ENCODE peak calls at places on chromosomes 13 and 19, in six cellular contexts. I, V, T, Y, E and M are unnamed samples.

GRCh38 chr13:112342841-112343361 is 33.3 kb upstream of the SPACA7 start:
- DNase-seq in E (no peak), T (no peak), I (no peak), V (no peak), Y (no peak), M (no peak)

GRCh38 chr13:37442996-37443395 is 155.6 kb downstream of the POSTN start:
- DNase-seq in E (peak), Y (peak), V (no peak), T (no peak), I (no peak), M (peak)

GRCh38 chr19:37876047-37876446 is 30.3 kb downstream of the WDR87 start:
- DNase-seq in T (no peak), E (no peak), V (no peak), Y (no peak), I (no peak), M (no peak)

GRCh38 chr13:20311022-20311421 is 78.9 kb upstream of the GJB6 start:
- DNase-seq in E (no peak), T (no peak), V (no peak), I (no peak), Y (no peak), M (no peak)

GRCh38 chr13:62846302-62846701 is 1430.7 kb upstream of the PCDH20 start:
- DNase-seq in I (no peak), V (no peak), Y (peak), E (peak), T (no peak), M (no peak)

GRCh38 chr13:111623743-111624505 is 303.5 kb downstream of the TEX29 start:
- DNase-seq in I (no peak), Y (no peak), T (no peak), E (no peak), V (no peak), M (no peak)

GRCh38 chr13:97341135-97341534 is 92.8 kb upstream of the RAP2A start:
- DNase-seq in I (no peak), V (no peak), T (no peak), Y (no peak), E (no peak), M (no peak)

GRCh38 chr19:56087647-56088346 is 33.3 kb downstream of the ZNF787 start:
- DNase-seq in T (no peak), V (peak), E (no peak), I (no peak), Y (no peak), M (no peak)

GRCh38 chr13:37531054-37531453 is 67.5 kb downstream of the POSTN start:
- DNase-seq in T (no peak), I (peak), E (peak), Y (peak), V (no peak), M (peak)

GRCh38 chr19:37304190-37304883 is 66.6 kb upstream of the ZNF527 start:
- DNase-seq in E (no peak), I (no peak), T (no peak), Y (no peak), V (peak), M (no peak)

GRCh38 chr19:12272386-12272785 is 22.3 kb downstream of the ZNF44 start:
- DNase-seq in I (no peak), V (no peak), E (no peak), Y (no peak), T (no peak), M (no peak)
- H3K4me3 ChIP-seq in I (no peak), V (no peak), E (no peak), Y (no peak), T (no peak), M (no peak)

GRCh38 chr13:49956131-49956530 is 20.0 kb upstream of the SPRYD7 start:
- DNase-seq in T (no peak), Y (no peak), V (no peak), I (no peak), E (no peak), M (no peak)

GRCh38 chr13:49952168-49952567 is 16.0 kb upstream of the SPRYD7 start:
- DNase-seq in V (no peak), I (no peak), Y (no peak), E (no peak), T (no peak), M (no peak)

GRCh38 chr13:49958321-49958720 is 22.2 kb upstream of the SPRYD7 start:
- DNase-seq in I (peak), V (no peak), Y (peak), E (no peak), T (no peak), M (peak)

GRCh38 chr13:49954674-49955455 is 18.7 kb upstream of the SPRYD7 start:
- DNase-seq in I (peak), T (no peak), V (no peak), Y (no peak), E (no peak), M (peak)

DNA sequence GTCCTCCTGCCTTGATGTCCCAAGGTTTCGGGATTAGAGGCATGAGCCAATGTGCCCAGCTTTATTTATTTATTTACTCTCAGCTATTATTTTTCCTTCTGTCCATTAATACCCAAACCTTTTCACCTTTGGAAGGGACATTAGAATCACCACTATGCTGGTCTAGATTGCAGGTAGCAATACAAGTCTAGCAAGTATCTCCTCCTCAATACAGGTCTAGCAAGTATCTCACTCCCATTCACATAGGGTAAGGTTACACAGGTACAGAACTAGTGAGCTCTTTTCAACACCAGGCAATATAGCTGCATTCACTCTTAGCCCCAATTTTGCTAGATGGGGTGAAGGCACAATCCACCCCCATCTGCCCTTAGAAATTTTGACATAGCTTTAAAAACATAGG is 17.4 kb upstream of the SPRYD7 start:
- DNase-seq in E (no peak), V (no peak), I (no peak), T (no peak), Y (no peak), M (no peak)
- H3K4me3 ChIP-seq in E (no peak), V (no peak), I (no peak), T (no peak), Y (no peak), M (no peak)

GRCh38 chr19:16541526-16542044 is 652 bp downstream of the CHERP start:
- DNase-seq in V (no peak), T (no peak), I (no peak), Y (peak), E (peak), M (peak)

GRCh38 chr19:16542045-16542893 is at the start of gene CHERP:
- DNase-seq in E (peak), I (peak), Y (peak), T (peak), V (peak), M (peak)

GRCh38 chr19:16540948-16541347 is 1.3 kb downstream of the CHERP start:
- DNase-seq in Y (no peak), I (no peak), T (no peak), E (no peak), V (no peak), M (no peak)

GRCh38 chr19:16542894-16543498 is 759 bp upstream of the CHERP start:
- DNase-seq in Y (peak), T (no peak), E (peak), V (no peak), I (peak), M (peak)

DNA sequence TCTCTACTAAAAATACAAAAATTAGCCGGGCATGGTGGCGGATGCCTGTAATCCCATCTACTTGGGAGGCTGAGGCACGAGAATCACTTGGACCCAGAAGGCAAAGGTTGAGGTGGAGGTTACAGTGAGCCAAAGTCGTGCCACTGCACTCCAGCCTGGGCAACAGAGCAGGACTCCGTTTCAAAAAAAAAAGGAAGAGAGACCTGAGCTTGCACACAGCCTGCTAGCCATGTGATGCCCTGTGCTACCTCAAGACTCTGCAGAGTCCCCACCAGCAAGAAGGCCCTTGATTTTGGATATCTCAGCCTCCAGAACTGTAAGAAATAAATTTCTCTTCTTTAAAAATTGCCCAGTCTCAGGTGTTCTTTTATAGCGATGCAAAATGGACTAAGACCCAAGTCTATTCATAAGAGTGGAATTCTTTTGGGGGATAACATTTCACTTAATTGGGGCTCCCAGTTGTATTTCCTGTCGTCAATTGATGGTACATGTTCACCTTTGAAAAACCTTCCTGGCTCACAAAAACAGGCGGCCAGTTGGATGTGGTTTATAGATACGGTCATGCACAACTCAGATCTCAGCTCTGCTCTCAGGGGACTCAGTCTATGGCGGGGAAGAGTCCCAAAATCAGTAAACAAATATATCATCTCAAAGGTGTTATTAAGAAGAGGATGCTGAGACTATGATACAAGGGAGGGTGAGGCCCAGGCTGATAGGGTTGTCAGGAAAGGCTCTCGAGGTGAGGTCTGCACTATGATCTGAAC is 2.4 kb upstream of the CHERP start:
- DNase-seq in Y (no peak), E (no peak), I (no peak), T (no peak), V (no peak), M (no peak)
- H3K4me3 ChIP-seq in Y (no peak), E (no peak), I (no peak), T (no peak), V (no peak), M (no peak)

GRCh38 chr19:41577144-41577830 is 1.3 kb downstream of the CEACAM21 start:
- DNase-seq in T (no peak), Y (no peak), E (no peak), V (no peak), I (no peak), M (no peak)

GRCh38 chr19:41578886-41579285 is 2.9 kb downstream of the CEACAM21 start:
- DNase-seq in E (no peak), I (no peak), T (no peak), Y (no peak), V (no peak), M (no peak)

GRCh38 chr19:41577833-41578232 is 1.9 kb downstream of the CEACAM21 start:
- DNase-seq in T (no peak), I (no peak), E (no peak), V (no peak), Y (no peak), M (no peak)

GRCh38 chr19:41570639-41571112 is 5.3 kb upstream of the CEACAM21 start:
- DNase-seq in E (peak), T (peak), I (peak), V (peak), Y (peak), M (peak)

GRCh38 chr19:41575998-41576397 is at the start of gene CEACAM21:
- DNase-seq in I (no peak), E (no peak), T (peak), Y (no peak), V (peak), M (no peak)
- H3K4me3 ChIP-seq in I (no peak), E (no peak), T (no peak), Y (no peak), V (no peak), M (no peak)

GRCh38 chr13:73704587-73704986 is 429.6 kb downstream of the KLF12 start:
- DNase-seq in E (no peak), T (no peak), I (no peak), Y (no peak), V (no peak), M (no peak)

GRCh38 chr13:73697166-73697565 is 437.0 kb downstream of the KLF12 start:
- DNase-seq in E (no peak), Y (no peak), I (no peak), V (no peak), T (no peak), M (no peak)

GRCh38 chr13:73698859-73699258 is 435.3 kb downstream of the KLF12 start:
- DNase-seq in T (no peak), Y (peak), V (no peak), E (peak), I (no peak), M (peak)

GRCh38 chr13:73703606-73704005 is 430.6 kb downstream of the KLF12 start:
- DNase-seq in V (no peak), E (no peak), I (no peak), Y (no peak), T (no peak), M (no peak)

GRCh38 chr13:73702419-73703071 is 431.7 kb downstream of the KLF12 start:
- DNase-seq in T (no peak), V (no peak), I (no peak), E (no peak), Y (no peak), M (no peak)
- H3K4me3 ChIP-seq in T (no peak), V (no peak), I (no peak), E (no peak), Y (no peak), M (no peak)

DNA sequence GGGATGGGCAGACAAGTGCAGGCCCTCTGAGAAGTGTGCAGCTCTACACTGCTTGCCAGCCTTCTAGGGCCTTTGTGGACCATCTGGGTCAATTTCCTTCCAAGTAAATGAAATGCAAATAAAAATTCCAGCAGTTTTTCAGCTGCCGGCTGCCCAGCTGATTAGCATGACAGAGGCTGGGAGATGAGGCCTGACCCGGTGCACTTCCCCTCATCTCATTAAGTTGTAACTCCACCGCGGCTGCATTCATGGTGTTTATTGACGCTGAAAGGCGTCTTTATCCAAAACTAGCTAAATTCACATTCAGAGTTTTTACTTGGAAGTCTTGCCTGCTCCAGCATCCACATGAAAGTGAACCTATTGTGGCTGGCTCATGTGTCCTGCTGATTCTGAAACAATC is 47.4 kb upstream of the GSX1 start:
- DNase-seq in Y (no peak), T (no peak), E (no peak), V (no peak), I (no peak), M (no peak)
- H3K4me3 ChIP-seq in Y (no peak), T (no peak), E (no peak), V (no peak), I (no peak), M (no peak)

DNA sequence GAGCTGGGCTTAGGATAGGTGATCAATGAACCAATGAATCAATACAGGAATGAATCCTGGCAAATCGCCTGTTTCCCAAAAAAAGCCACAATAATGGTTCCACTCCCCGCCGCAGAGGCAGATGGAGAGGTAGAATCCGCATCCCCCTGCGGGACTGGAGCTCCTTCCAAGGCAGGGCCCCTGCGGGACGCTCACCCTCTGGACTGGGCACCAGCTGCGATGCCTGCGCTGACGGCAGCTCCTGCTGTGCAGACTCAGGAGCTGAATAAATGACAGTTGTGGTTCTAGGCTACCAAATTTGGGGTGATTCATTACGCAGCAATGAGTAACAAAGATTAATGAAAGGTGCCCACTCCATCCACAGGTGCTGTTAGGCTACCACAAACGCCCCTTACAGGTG is 8.8 kb upstream of the CDC34 start:
- DNase-seq in I (no peak), V (no peak), E (no peak), T (no peak), Y (no peak), M (no peak)
- H3K4me3 ChIP-seq in I (no peak), V (no peak), E (no peak), T (no peak), Y (no peak), M (no peak)

GRCh38 chr13:30698023-30698422 is 37.3 kb upstream of the ALOX5AP start:
- DNase-seq in Y (peak), E (peak), T (no peak), V (no peak), I (peak), M (peak)
- H3K4me3 ChIP-seq in Y (no peak), E (no peak), T (peak), V (no peak), I (no peak), M (no peak)

GRCh38 chr19:49643466-49643865 is 1.5 kb downstream of the SCAF1 start:
- DNase-seq in T (no peak), E (no peak), V (no peak), Y (no peak), I (no peak), M (no peak)
- H3K4me3 ChIP-seq in T (no peak), E (peak), V (peak), Y (peak), I (peak), M (peak)